ENCODE peak calls at places on chromosomes 13 and 19, in nine cellular contexts. F is neural progenitor cell, V is hepatocyte, M is GM12878, P is H1, J is neuronal stem cell, H is HCT116, E is endothelial cell of umbilical vein, X is GM23248. S is an unnamed sample.
A peak's percentile ranks its signal among the peaks of the same experiment; 100 is the strongest.

GRCh38 chr13:58324130-58324529 is 692.6 kb downstream of the PCDH17 start:
- DNase-seq in F (no peak), M (no peak), E (no peak), X (no peak), J (no peak), V (no peak), H (no peak), P (no peak), S (no peak)

GRCh38 chr19:10688545-10689280 is 12.5 kb upstream of the QTRT1 start:
- DNase-seq in E (no peak), H (no peak), J (no peak), P (no peak), V (no peak), M (no peak), X (no peak), F (no peak), S (no peak)

GRCh38 chr13:112894423-112894672 is 74.7 kb upstream of the MCF2L start:
- DNase-seq in E (no peak), M (no peak), V (no peak), X (no peak), H (no peak), J (no peak), F (no peak), P (no peak), S (no peak)

GRCh38 chr19:17243854-17244617 is 1.7 kb downstream of the NR2F6 start:
- DNase-seq in F (peak; percentile 76), E (no peak), P (peak; percentile 71), V (peak; percentile 73), M (no peak), H (no peak), J (no peak), X (peak; percentile 81), S (no peak)

GRCh38 chr19:51586103-51586728 is 15.1 kb downstream of the ZNF175 start:
- DNase-seq in H (no peak), M (no peak), P (no peak), F (no peak), E (no peak), V (no peak), X (no peak), J (no peak), S (no peak)

GRCh38 chr13:68056816-68057710 is 826.9 kb upstream of the PCDH9 start:
- DNase-seq in E (peak; percentile 86), H (no peak), M (no peak), F (no peak), J (no peak), X (no peak), P (no peak), V (peak; percentile 20), S (peak; percentile 84)

GRCh38 chr13:103012611-103013010 is 53.6 kb downstream of the SLC10A2 start:
- DNase-seq in F (no peak), E (no peak), M (no peak), X (no peak), P (no peak), V (no peak), J (no peak), H (no peak), S (no peak)

GRCh38 chr13:113740661-113741060 is 18.4 kb upstream of the TMEM255B start:
- DNase-seq in H (no peak), X (no peak), J (no peak), F (no peak), V (no peak), M (no peak), E (no peak), P (no peak), S (no peak)

GRCh38 chr13:60990032-60990733 is 425.5 kb downstream of the PCDH20 start:
- DNase-seq in P (peak; percentile 60), V (no peak), F (peak; percentile 3), X (no peak), H (no peak), M (no peak), E (no peak), J (no peak), S (no peak)

GRCh38 chr13:73358606-73359005 is 299.8 kb downstream of the KLF5 start:
- DNase-seq in X (no peak), F (no peak), E (no peak), H (no peak), V (no peak), P (no peak), M (no peak), J (no peak), S (no peak)

DNA sequence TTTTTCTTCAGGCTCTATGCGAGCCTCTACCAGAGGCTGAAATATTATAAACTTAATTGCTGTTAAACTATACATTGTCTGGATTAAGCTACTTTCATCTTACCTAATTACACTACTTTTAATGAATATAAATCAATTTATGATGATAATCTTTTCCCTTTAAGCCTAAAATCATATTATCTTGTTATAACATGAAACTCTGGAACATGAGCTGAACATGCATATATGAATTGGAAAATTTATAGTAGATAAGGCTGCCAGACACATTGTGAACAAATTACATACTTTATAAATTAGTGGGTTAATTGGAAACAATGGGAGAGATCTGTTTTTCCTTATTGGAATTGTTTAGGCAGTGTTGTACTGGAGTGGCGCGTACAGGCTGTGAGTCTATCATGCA is 45.3 kb upstream of the ZDHHC20 start:
- DNase-seq in P (no peak), J (no peak), X (no peak), H (no peak), F (no peak), V (no peak), M (no peak), E (no peak), S (no peak)
- H3K36me3 ChIP-seq in P (peaks cover 9% of the 10 kb centered on the region), J (peaks cover 3% of the 10 kb centered on the region), X (peaks cover 8% of the 10 kb centered on the region), H (peaks cover 3% of the 10 kb centered on the region), F (no peaks in the 10 kb centered on the region), V (no peaks in the 10 kb centered on the region), M (peaks cover 10% of the 10 kb centered on the region), E (no peaks in the 10 kb centered on the region), S (peaks cover 3% of the 10 kb centered on the region)

GRCh38 chr19:52635786-52636570 is 2.2 kb downstream of the ZNF83 start:
- DNase-seq in V (no peak), F (no peak), H (no peak), P (no peak), E (no peak), X (peak; percentile 41), M (no peak), J (no peak), S (peak; percentile 35)

GRCh38 chr19:52640916-52641315 is 2.8 kb upstream of the ZNF83 start:
- DNase-seq in J (no peak), M (no peak), P (peak; percentile 48), E (peak; percentile 6), V (peak; percentile 33), H (no peak), X (peak; percentile 71), F (peak; percentile 31), S (no peak)

GRCh38 chr19:52638601-52639000 is 446 bp upstream of the ZNF83 start:
- DNase-seq in V (peak; percentile 43), F (no peak), J (no peak), P (no peak), X (peak; percentile 79), H (no peak), E (no peak), M (no peak), S (peak; percentile 64)

DNA sequence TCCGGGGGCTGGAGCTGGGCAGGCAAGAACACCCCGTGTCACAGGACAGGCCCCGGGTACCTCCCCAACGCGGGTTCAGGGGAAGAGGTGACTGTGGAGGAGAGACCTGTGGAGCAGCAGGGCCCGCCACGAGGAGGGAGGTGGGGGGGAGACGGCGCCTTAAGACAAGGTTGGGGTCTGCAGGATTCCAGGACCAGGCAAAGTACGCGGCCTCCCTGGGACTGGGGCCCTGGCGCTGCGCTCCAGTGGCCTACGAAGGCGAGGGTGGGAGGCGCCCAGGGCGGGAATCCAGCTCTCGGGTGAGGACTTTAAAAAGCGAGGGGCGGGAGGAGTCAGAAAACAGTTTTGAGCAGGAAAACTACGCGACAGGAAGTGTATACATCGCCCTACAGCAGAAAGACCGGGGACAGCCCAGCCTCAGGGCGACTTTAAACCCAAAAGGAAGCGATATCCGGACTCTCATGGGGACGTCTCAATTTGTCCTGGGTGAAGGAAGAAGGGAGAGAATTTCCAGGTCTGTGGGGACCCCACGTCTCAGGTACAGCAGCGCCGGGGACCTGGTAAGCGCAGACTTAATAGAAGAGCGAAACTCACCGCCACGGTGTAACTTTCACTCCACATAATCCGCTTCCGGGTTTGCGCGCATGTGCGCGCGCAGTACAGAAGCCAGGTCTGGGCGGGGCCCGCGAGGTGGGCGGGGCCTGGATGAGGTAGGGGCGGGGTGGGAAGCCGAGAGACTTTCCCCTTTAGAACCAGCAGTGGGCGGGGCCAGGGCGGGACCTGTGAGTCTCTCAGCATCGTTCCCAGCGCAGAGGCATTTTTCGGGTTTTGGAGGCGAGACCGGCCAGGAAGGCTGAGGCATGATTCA is at the start of gene ZNF83:
- DNase-seq in F (peak; percentile 100), P (peak; percentile 99), V (peak; percentile 100), M (peak; percentile 65), X (peak; percentile 99), H (peak; percentile 79), E (peak; percentile 95), J (peak; percentile 96), S (peak; percentile 83)
- H2AFZ ChIP-seq in F (peak within 1 kb of the TSS; percentile 93), P (peak within 1 kb of the TSS; percentile 86), V (peak within 1 kb of the TSS; percentile 78), M (peak within 1 kb of the TSS; percentile 80), X (peak within 1 kb of the TSS; percentile 88), H (peak within 1 kb of the TSS; percentile 86), E (peak within 1 kb of the TSS; percentile 91), J (peak within 1 kb of the TSS; percentile 91), S (peak within 1 kb of the TSS; percentile 86)

GRCh38 chr19:21117041-21117907 is 24.6 kb upstream of the ZNF431 start:
- DNase-seq in M (no peak), E (no peak), F (no peak), H (no peak), V (no peak), P (no peak), X (peak; percentile 32), J (no peak), S (peak; percentile 77)

GRCh38 chr19:21110183-21110582 is 28.2 kb downstream of the ZNF714 start:
- DNase-seq in J (no peak), M (no peak), F (no peak), E (no peak), V (no peak), X (no peak), H (no peak), P (no peak), S (no peak)

GRCh38 chr19:21115430-21115829 is 26.4 kb upstream of the ZNF431 start:
- DNase-seq in F (no peak), X (no peak), H (no peak), J (no peak), M (no peak), V (no peak), P (no peak), E (no peak), S (no peak)
- H3K36me3 ChIP-seq in F (peaks cover 42% of the 10 kb centered on the region), X (peaks cover 28% of the 10 kb centered on the region), H (peaks cover 15% of the 10 kb centered on the region), J (peaks cover 13% of the 10 kb centered on the region), M (no peaks in the 10 kb centered on the region), V (peaks cover 12% of the 10 kb centered on the region), P (peaks cover 10% of the 10 kb centered on the region), E (no peaks in the 10 kb centered on the region), S (peaks cover 9% of the 10 kb centered on the region)

DNA sequence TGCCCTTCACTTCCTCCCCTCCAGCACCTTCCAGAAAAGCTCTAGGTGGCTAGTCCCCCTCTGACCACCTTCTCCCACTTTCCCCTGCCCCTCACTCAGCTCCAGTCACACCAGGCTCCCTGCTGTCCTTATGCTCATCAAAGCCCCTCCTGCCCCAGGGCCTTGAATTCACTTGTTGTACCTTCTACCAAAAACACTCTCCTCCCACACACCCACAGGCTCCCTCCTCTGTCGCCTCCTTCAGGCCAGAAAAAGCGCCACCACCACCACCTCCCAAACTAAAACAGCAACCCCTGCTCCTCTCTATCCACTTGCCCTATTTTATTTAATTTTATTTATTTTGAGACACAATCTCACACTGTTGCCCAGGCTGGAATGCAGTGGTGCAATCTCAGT is 4.8 kb upstream of the CEACAM16 start:
- DNase-seq in F (no peak), M (no peak), E (no peak), J (no peak), X (peak; percentile 18), H (no peak), V (no peak), P (no peak), S (no peak)
- H2AFZ ChIP-seq in F (no peak overlapping the region), M (no peak overlapping the region), E (no peak overlapping the region), J (no peak overlapping the region), X (no peak overlapping the region), H (no peak overlapping the region), V (no peak overlapping the region), P (no peak overlapping the region), S (no peak overlapping the region)

S was measured in astrocyte.